ENCODE peak calls at places on chromosomes 6 and 20, in five cellular contexts. A is HepG2, E is psoas muscle, O is heart left ventricle, Y is cardiac fibroblast. T is an unnamed sample.
A peak's percentile ranks its signal among the peaks of the same experiment; 100 is the strongest.

GRCh38 chr20:57024849-57025248 is 241.6 kb downstream of the BMP7 start:
- DNase-seq in Y (no peak), A (no peak), E (no peak), O (no peak), T (no peak)

GRCh38 chr6:72624557-72625160 is 2.8 kb downstream of the KCNQ5 start:
- DNase-seq in O (no peak), A (no peak), Y (peak; percentile 38), E (no peak), T (peak; percentile 35)

GRCh38 chr20:54598351-54598750 is 123.0 kb downstream of the DOK5 start:
- DNase-seq in E (no peak), O (no peak), Y (no peak), A (no peak), T (no peak)

GRCh38 chr20:51335329-51335841 is 207.1 kb downstream of the NFATC2 start:
- DNase-seq in O (no peak), Y (peak; percentile 99), A (no peak), E (no peak), T (peak; percentile 92)

GRCh38 chr6:142537612-142538478 is 236.0 kb downstream of the ADGRG6 start:
- DNase-seq in O (no peak), Y (peak; percentile 65), A (peak; percentile 45), E (no peak), T (peak; percentile 62)

GRCh38 chr6:6193221-6193745 is 127.2 kb downstream of the F13A1 start:
- DNase-seq in A (no peak), O (no peak), E (no peak), Y (no peak), T (no peak)

GRCh38 chr6:130935978-130936377 is 108.8 kb downstream of the SMLR1 start:
- DNase-seq in O (no peak), Y (no peak), E (no peak), A (no peak), T (no peak)

GRCh38 chr6:106974999-106975698 is 620 bp upstream of the CD24 start:
- DNase-seq in A (no peak), E (peak; percentile 60), O (no peak), Y (peak; percentile 32), T (peak; percentile 50)

GRCh38 chr6:19613678-19614077 is 223.5 kb upstream of the ID4 start:
- DNase-seq in A (no peak), Y (peak; percentile 0), E (no peak), O (no peak), T (peak; percentile 5)

GRCh38 chr6:138678168-138678567 is 95.4 kb upstream of the CCDC28A start:
- DNase-seq in A (no peak), O (no peak), Y (no peak), E (no peak), T (no peak)

GRCh38 chr6:128463942-128464341 is 56.5 kb downstream of the PTPRK start:
- DNase-seq in A (no peak), O (no peak), Y (peak; percentile 72), E (no peak), T (peak; percentile 33)

GRCh38 chr6:169661357-169661756 is 40.5 kb downstream of the WDR27 start:
- DNase-seq in E (no peak), Y (no peak), O (no peak), A (no peak), T (no peak)

GRCh38 chr6:116497089-116497676 is 14.3 kb upstream of the CALHM5 start:
- DNase-seq in Y (no peak), O (no peak), A (no peak), E (no peak), T (no peak)

GRCh38 chr6:145699462-145699861 is 35.9 kb downstream of the EPM2A start:
- DNase-seq in A (no peak), O (no peak), E (no peak), Y (peak; percentile 92), T (peak; percentile 33)

GRCh38 chr20:11553603-11554002 is 364.1 kb upstream of the BTBD3 start:
- DNase-seq in Y (peak; percentile 33), A (peak; percentile 9), O (no peak), E (no peak), T (peak; percentile 30)

GRCh38 chr20:11549172-11550117 is 368.2 kb upstream of the BTBD3 start:
- DNase-seq in Y (no peak), E (no peak), O (no peak), A (no peak), T (no peak)

GRCh38 chr20:11555510-11555909 is 362.2 kb upstream of the BTBD3 start:
- DNase-seq in Y (no peak), O (no peak), A (no peak), E (no peak), T (no peak)

GRCh38 chr20:11556410-11556809 is 361.3 kb upstream of the BTBD3 start:
- DNase-seq in Y (no peak), E (no peak), A (no peak), O (no peak), T (no peak)

GRCh38 chr20:11551491-11551890 is 366.2 kb upstream of the BTBD3 start:
- DNase-seq in E (no peak), O (no peak), A (no peak), Y (no peak), T (no peak)
- TF ChIP-seq CTCF in E (no peak), O (no peak), A (no peak), Y (no peak), T (no peak)

GRCh38 chr6:110690106-110690654 is 125.1 kb downstream of the CDK19 start:
- DNase-seq in A (no peak), E (no peak), O (no peak), Y (no peak), T (no peak)

GRCh38 chr6:110687326-110687725 is 127.9 kb downstream of the CDK19 start:
- DNase-seq in A (no peak), O (no peak), E (no peak), Y (no peak), T (no peak)

GRCh38 chr6:110688661-110689268 is 126.5 kb downstream of the CDK19 start:
- DNase-seq in Y (no peak), O (no peak), A (no peak), E (no peak), T (peak; percentile 45)

GRCh38 chr6:110690916-110691315 is 124.4 kb downstream of the CDK19 start:
- DNase-seq in O (no peak), E (no peak), Y (no peak), A (no peak), T (no peak)

GRCh38 chr6:110689275-110689935 is 125.9 kb downstream of the CDK19 start:
- DNase-seq in O (no peak), Y (no peak), A (no peak), E (no peak), T (peak; percentile 42)
- TF ChIP-seq CTCF in O (no peak), Y (no peak), A (no peak), E (no peak), T (no peak)

DNA sequence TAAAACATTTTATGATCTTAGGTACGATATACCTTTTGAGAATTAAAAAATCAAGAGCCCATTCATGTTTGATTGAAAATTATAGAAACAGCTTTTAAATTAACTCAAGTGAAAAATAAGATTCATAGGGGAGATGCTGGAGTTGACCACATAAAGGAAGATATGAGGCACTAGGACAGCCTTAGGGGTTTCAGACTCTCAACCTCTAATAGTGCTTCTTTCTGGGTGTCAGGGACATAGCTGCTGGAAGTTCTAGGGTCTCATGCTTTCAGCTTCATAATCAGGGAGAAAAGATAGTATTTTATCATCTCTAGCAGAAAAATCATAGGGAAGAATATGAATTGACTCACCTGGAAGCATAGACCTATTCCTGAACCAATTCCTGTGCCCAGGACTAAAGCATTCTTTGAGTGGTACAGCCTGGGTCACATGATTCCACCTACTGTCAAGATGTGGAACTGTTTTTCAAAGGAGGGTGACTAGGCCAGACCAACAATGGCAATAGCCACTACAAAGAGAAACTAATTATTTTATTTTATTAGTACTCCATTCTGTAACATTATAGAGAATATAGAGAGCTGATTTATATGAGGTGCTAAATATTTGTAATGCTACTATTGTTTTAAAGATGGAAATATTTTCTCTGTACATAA is 27.8 kb upstream of the CENPW start:
- DNase-seq in E (no peak), O (no peak), A (peak; percentile 44), Y (peak; percentile 26), T (peak; percentile 51)
- TF ChIP-seq CTCF in E (no peak), O (no peak), A (peak; percentile 54), Y (peak; percentile 41), T (peak; percentile 21)

DNA sequence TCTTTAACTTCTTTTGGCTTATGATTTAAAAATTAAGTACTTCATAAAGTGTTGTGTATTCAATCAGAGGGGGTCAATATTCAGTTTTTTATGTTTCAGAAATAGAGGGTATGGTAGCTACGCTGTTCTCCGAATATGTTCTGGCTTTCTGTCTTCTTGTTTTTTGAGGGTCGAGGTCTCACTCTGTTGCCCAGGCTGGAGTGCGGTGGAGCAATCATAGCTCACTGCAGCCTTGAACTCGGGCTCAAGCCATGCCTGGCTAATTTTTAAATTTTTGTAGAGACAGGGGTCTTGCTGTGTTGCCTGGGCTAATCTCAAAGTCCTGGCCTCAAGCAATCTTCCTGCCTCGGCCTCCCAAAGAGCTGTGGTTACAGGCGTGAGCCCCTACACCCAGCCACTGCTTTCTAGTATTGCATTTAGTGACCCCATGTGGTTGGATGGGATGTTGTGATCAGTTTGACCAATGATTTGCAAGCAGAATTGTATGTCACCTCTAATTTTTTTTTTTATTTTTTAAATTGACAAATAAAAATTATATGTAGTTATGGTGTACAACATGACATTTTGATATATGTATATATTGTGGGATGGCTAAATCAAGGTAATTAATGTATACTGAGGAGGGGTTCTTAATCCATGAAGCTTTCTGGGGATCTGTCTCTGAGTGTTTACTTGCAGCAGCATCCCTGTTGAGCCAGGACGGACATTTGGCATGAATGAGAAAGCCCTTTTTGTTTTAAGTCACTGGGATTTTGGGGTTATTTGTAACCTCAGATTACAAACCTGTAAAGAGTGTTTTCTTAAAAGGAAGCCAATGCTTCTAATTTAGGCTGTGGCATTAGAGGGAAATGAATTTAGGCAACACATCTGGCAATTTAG is 38.5 kb upstream of the DEK start:
- DNase-seq in Y (peak; percentile 16), A (peak; percentile 48), O (no peak), E (no peak), T (peak; percentile 16)
- TF ChIP-seq CTCF in Y (no peak), A (peak; percentile 66), O (peak; percentile 25), E (peak; percentile 38), T (no peak)

GRCh38 chr20:11181964-11182363 is 508.2 kb upstream of the JAG1 start:
- DNase-seq in Y (no peak), E (no peak), A (no peak), O (no peak), T (no peak)

GRCh38 chr20:11180186-11180585 is 506.4 kb upstream of the JAG1 start:
- DNase-seq in E (no peak), O (no peak), Y (no peak), A (peak; percentile 31), T (no peak)

GRCh38 chr20:11182715-11183114 is 508.9 kb upstream of the JAG1 start:
- DNase-seq in O (no peak), Y (peak; percentile 46), A (no peak), E (no peak), T (no peak)

GRCh38 chr20:11176431-11176830 is 502.6 kb upstream of the JAG1 start:
- DNase-seq in O (no peak), Y (no peak), A (no peak), E (no peak), T (no peak)

GRCh38 chr20:11178946-11179654 is 505.3 kb upstream of the JAG1 start:
- DNase-seq in Y (peak; percentile 89), A (peak; percentile 54), O (no peak), E (no peak), T (peak; percentile 77)
- TF ChIP-seq CTCF in Y (no peak), A (no peak), O (no peak), E (peak; percentile 12), T (peak; percentile 20)

T was measured in MCF 10A.